ENCODE peak calls at places on chromosome 19, in seven cellular contexts. S, T, E, U, C, K and B are unnamed samples.
A peak's percentile ranks its signal among the peaks of the same experiment; 100 is the strongest.

GRCh38 chr19:7926021-7926726 is at the start of gene CTXN1:
- DNase-seq in S (peak; percentile 31), T (peak; percentile 81), E (no peak), U (peak; percentile 58), C (peak; percentile 58), K (peak; percentile 67), B (peak; percentile 75)

GRCh38 chr19:919157-920050 is 2.3 kb downstream of the KISS1R start:
- DNase-seq in S (no peak), T (no peak), E (no peak), U (no peak), C (no peak), K (peak; percentile 35), B (no peak)

GRCh38 chr19:32464279-32464678 is 58.7 kb downstream of the DPY19L3 start:
- DNase-seq in S (peak; percentile 23), T (no peak), E (no peak), U (peak; percentile 25), C (no peak), K (no peak), B (no peak)

GRCh38 chr19:13152854-13153626 is 2.8 kb downstream of the IER2 start:
- DNase-seq in S (peak; percentile 92), T (peak; percentile 97), E (peak; percentile 83), U (peak; percentile 88), C (peak; percentile 95), K (peak; percentile 99), B (peak; percentile 69)

GRCh38 chr19:10858204-10858828 is 10.1 kb downstream of the C19orf38 start:
- DNase-seq in S (no peak), T (peak; percentile 41), E (no peak), U (no peak), C (peak; percentile 47), K (peak; percentile 17), B (no peak)

GRCh38 chr19:17625043-17625442 is 63.1 kb downstream of the UNC13A start:
- DNase-seq in S (no peak), T (no peak), E (no peak), U (no peak), C (no peak), K (no peak), B (no peak)

GRCh38 chr19:18846862-18847515 is 15.2 kb downstream of the UPF1 start:
- DNase-seq in S (peak; percentile 88), T (peak; percentile 74), E (peak; percentile 39), U (peak; percentile 55), C (peak; percentile 80), K (peak; percentile 59), B (peak; percentile 84)

GRCh38 chr19:45279587-45280192 is 28.6 kb downstream of the MARK4 start:
- DNase-seq in S (no peak), T (no peak), E (no peak), U (no peak), C (no peak), K (no peak), B (no peak)

GRCh38 chr19:46772170-46773017 is 16.0 kb downstream of the SLC1A5 start:
- DNase-seq in S (peak; percentile 81), T (no peak), E (no peak), U (no peak), C (no peak), K (no peak), B (no peak)

GRCh38 chr19:4830332-4830731 is 1.2 kb downstream of the TICAM1 start:
- DNase-seq in S (no peak), T (no peak), E (no peak), U (no peak), C (no peak), K (no peak), B (no peak)

GRCh38 chr19:19032420-19033175 is 719 bp downstream of the SUGP2 start:
- DNase-seq in S (peak; percentile 95), T (peak; percentile 82), E (peak; percentile 94), U (peak; percentile 90), C (peak; percentile 97), K (peak; percentile 57), B (peak; percentile 76)

GRCh38 chr19:33284756-33285155 is 17.6 kb downstream of the CEBPA start:
- DNase-seq in S (no peak), T (no peak), E (no peak), U (no peak), C (no peak), K (no peak), B (no peak)

GRCh38 chr19:10228925-10229324 is 2.2 kb downstream of the S1PR2 start:
- DNase-seq in S (peak; percentile 51), T (peak; percentile 41), E (no peak), U (no peak), C (peak; percentile 44), K (peak; percentile 21), B (no peak)

GRCh38 chr19:7788178-7788932 is 25.3 kb downstream of the CLEC4M start:
- DNase-seq in S (no peak), T (no peak), E (no peak), U (no peak), C (no peak), K (no peak), B (no peak)

GRCh38 chr19:8208119-8208709 is 956 bp upstream of the CERS4 start:
- DNase-seq in S (no peak), T (no peak), E (no peak), U (no peak), C (no peak), K (no peak), B (no peak)

GRCh38 chr19:11025997-11026396 is 63.3 kb upstream of the LDLR start:
- DNase-seq in S (no peak), T (no peak), E (no peak), U (no peak), C (no peak), K (no peak), B (no peak)

GRCh38 chr19:24057144-24057543 is 29.8 kb upstream of the ZNF254 start:
- DNase-seq in S (no peak), T (no peak), E (no peak), U (no peak), C (no peak), K (no peak), B (no peak)

GRCh38 chr19:48731452-48731851 is 9.0 kb downstream of the RASIP1 start:
- DNase-seq in S (no peak), T (no peak), E (no peak), U (no peak), C (no peak), K (no peak), B (no peak)

GRCh38 chr19:39937094-39937493 is 2.7 kb upstream of the FCGBP start:
- DNase-seq in S (no peak), T (peak; percentile 38), E (no peak), U (no peak), C (no peak), K (peak; percentile 27), B (no peak)

GRCh38 chr19:32416749-32417469 is 11.3 kb downstream of the DPY19L3 start:
- DNase-seq in S (peak; percentile 45), T (no peak), E (peak; percentile 16), U (no peak), C (peak; percentile 15), K (no peak), B (no peak)

GRCh38 chr19:1469200-1469935 is 9.6 kb downstream of the C19orf25 start:
- DNase-seq in S (no peak), T (no peak), E (no peak), U (no peak), C (no peak), K (no peak), B (no peak)

GRCh38 chr19:3607398-3608078 is 863 bp upstream of the TBXA2R start:
- DNase-seq in S (peak; percentile 25), T (no peak), E (peak; percentile 27), U (no peak), C (peak; percentile 35), K (no peak), B (peak; percentile 90)

GRCh38 chr19:41521860-41522555 is 54.0 kb upstream of the CEACAM21 start:
- DNase-seq in S (no peak), T (peak; percentile 37), E (no peak), U (no peak), C (no peak), K (peak; percentile 26), B (no peak)

GRCh38 chr19:2507109-2507508 is 31.2 kb downstream of the GADD45B start:
- DNase-seq in S (peak; percentile 58), T (no peak), E (peak; percentile 41), U (peak; percentile 29), C (peak; percentile 29), K (peak; percentile 30), B (no peak)

GRCh38 chr19:44745386-44745831 is 3.1 kb upstream of the BCL3 start:
- DNase-seq in S (peak; percentile 81), T (no peak), E (peak; percentile 72), U (peak; percentile 67), C (peak; percentile 75), K (no peak), B (peak; percentile 79)

GRCh38 chr19:52993342-52994178 is 20.2 kb upstream of the ERVV-1 start:
- DNase-seq in S (peak; percentile 66), T (peak; percentile 73), E (peak; percentile 58), U (peak; percentile 54), C (peak; percentile 88), K (peak; percentile 76), B (peak; percentile 73)

GRCh38 chr19:10290876-10291553 is 1.3 kb downstream of the ICAM5 start:
- DNase-seq in S (peak; percentile 41), T (peak; percentile 62), E (no peak), U (no peak), C (peak; percentile 75), K (peak; percentile 23), B (no peak)

GRCh38 chr19:33486936-33487793 is 34.4 kb downstream of the PEPD start:
- DNase-seq in S (no peak), T (no peak), E (no peak), U (no peak), C (no peak), K (no peak), B (no peak)

GRCh38 chr19:3608750-3609322 is 2.2 kb upstream of the TBXA2R start:
- DNase-seq in S (no peak), T (no peak), E (no peak), U (no peak), C (no peak), K (no peak), B (no peak)

GRCh38 chr19:5434970-5435641 is 20.1 kb upstream of the ZNRF4 start:
- DNase-seq in S (peak; percentile 60), T (peak; percentile 58), E (peak; percentile 96), U (peak; percentile 95), C (peak; percentile 88), K (no peak), B (peak; percentile 97)